ENCODE peak calls at places on chromosomes 6 and 20, in nine cellular contexts. X is ascending aorta, L is psoas muscle, F is cardiac muscle cell, B is glutamatergic neuron, U is spleen, O is fibroblast of pulmonary artery, Z is PC-9, K is upper lobe of right lung. N is an unnamed sample.

GRCh38 chr20:8291873-8292272 is 159.8 kb downstream of the PLCB1 start:
- DNase-seq in O (peak), U (no peak), L (no peak), X (no peak), B (no peak), Z (no peak), K (no peak), F (peak), N (no peak)

GRCh38 chr6:33806795-33807194 is 3.0 kb upstream of the MLN start:
- DNase-seq in U (no peak), B (no peak), X (no peak), F (no peak), K (no peak), L (no peak), Z (no peak), O (no peak), N (no peak)

GRCh38 chr6:41652876-41653641 is 14.8 kb downstream of the MDFI start:
- DNase-seq in Z (peak), X (no peak), K (peak), U (peak), L (no peak), F (no peak), B (no peak), O (no peak), N (no peak)

GRCh38 chr6:91185072-91185471 is 598.2 kb upstream of the MAP3K7 start:
- DNase-seq in U (no peak), Z (no peak), B (no peak), L (no peak), F (no peak), K (no peak), O (no peak), X (no peak), N (no peak)

GRCh38 chr6:149484733-149485700 is at the start of gene ZC3H12D:
- DNase-seq in X (peak), K (peak), U (peak), F (peak), O (no peak), L (peak), B (no peak), Z (peak), N (no peak)

GRCh38 chr20:31595654-31596411 is 9.3 kb upstream of the ID1 start:
- DNase-seq in X (peak), F (peak), Z (peak), L (peak), B (peak), K (peak), O (peak), U (peak), N (no peak)

GRCh38 chr20:36118372-36118771 is 36.2 kb upstream of the EPB41L1 start:
- DNase-seq in F (no peak), L (no peak), B (no peak), X (no peak), K (no peak), U (no peak), O (no peak), Z (no peak), N (no peak)

GRCh38 chr6:154510144-154510905 is at the start of gene CNKSR3:
- DNase-seq in B (peak), L (peak), O (peak), U (peak), Z (peak), K (peak), X (peak), F (peak), N (peak)

GRCh38 chr20:17287998-17288397 is 61.2 kb downstream of the PCSK2 start:
- DNase-seq in F (no peak), O (no peak), K (no peak), U (no peak), X (no peak), Z (no peak), L (no peak), B (no peak), N (no peak)

GRCh38 chr6:130978660-130979396 is 84.2 kb downstream of the EPB41L2 start:
- DNase-seq in U (no peak), F (no peak), B (no peak), L (no peak), O (no peak), X (no peak), Z (no peak), K (no peak), N (no peak)

GRCh38 chr6:31121131-31121790 is 1.0 kb upstream of the CDSN start:
- DNase-seq in U (no peak), B (no peak), F (no peak), O (no peak), X (no peak), K (no peak), L (no peak), Z (no peak), N (no peak)

GRCh38 chr6:20117474-20117873 is 94.8 kb downstream of the MBOAT1 start:
- DNase-seq in F (no peak), U (no peak), L (no peak), K (no peak), B (no peak), Z (peak), X (no peak), O (no peak), N (peak)

GRCh38 chr20:63626424-63627128 is at the start of gene GMEB2:
- DNase-seq in U (peak), B (peak), K (peak), O (peak), L (peak), F (no peak), X (no peak), Z (no peak), N (peak)

GRCh38 chr6:42727627-42728026 is 5.2 kb upstream of the PRPH2 start:
- DNase-seq in Z (no peak), X (no peak), U (no peak), K (peak), L (peak), F (peak), O (no peak), B (no peak), N (no peak)

GRCh38 chr6:135403584-135403983 is 94.0 kb downstream of the AHI1 start:
- DNase-seq in O (no peak), X (no peak), B (no peak), U (no peak), K (no peak), L (no peak), F (no peak), Z (no peak), N (no peak)

GRCh38 chr6:37039958-37040357 is 34.5 kb downstream of the FGD2 start:
- DNase-seq in X (no peak), B (no peak), O (no peak), Z (no peak), F (no peak), U (no peak), L (no peak), K (no peak), N (no peak)

GRCh38 chr6:43053545-43054205 is at the start of gene CUL7:
- DNase-seq in Z (peak), B (peak), F (peak), L (peak), X (peak), O (peak), K (peak), U (peak), N (peak)

GRCh38 chr20:47335251-47336012 is 21.1 kb downstream of the ZMYND8 start:
- DNase-seq in Z (no peak), L (no peak), O (no peak), X (no peak), U (no peak), F (no peak), B (no peak), K (no peak), N (no peak)

GRCh38 chr20:48921168-48921882 is at the start of gene ARFGEF2:
- DNase-seq in K (peak), X (peak), O (peak), L (peak), U (peak), Z (peak), F (peak), B (peak), N (peak)

GRCh38 chr6:32796848-32797776 is 19.7 kb downstream of the HLA-DOB start:
- DNase-seq in F (peak), B (peak), Z (peak), X (no peak), O (peak), U (peak), K (peak), L (peak), N (peak)

GRCh38 chr6:107114872-107115694 is at the start of gene BEND3:
- DNase-seq in O (no peak), B (peak), L (peak), X (no peak), F (peak), K (peak), Z (no peak), U (peak), N (peak)

GRCh38 chr20:46995561-46996142 is 101.0 kb downstream of the EYA2 start:
- DNase-seq in O (no peak), Z (no peak), L (no peak), U (peak), X (no peak), B (peak), K (no peak), F (no peak), N (no peak)

GRCh38 chr20:62665826-62666735 is 23.8 kb downstream of the SLCO4A1 start:
- DNase-seq in O (no peak), F (no peak), X (no peak), K (no peak), B (no peak), Z (no peak), U (no peak), L (no peak), N (no peak)

GRCh38 chr6:156413156-156413555 is 364.0 kb upstream of the ARID1B start:
- DNase-seq in F (no peak), U (no peak), X (no peak), Z (no peak), K (no peak), L (no peak), B (no peak), O (peak), N (no peak)

GRCh38 chr6:34189806-34190503 is 44.1 kb upstream of the GRM4 start:
- DNase-seq in K (peak), U (peak), X (no peak), B (no peak), F (no peak), O (no peak), L (no peak), Z (no peak), N (no peak)

GRCh38 chr6:53174996-53175395 is 26.4 kb upstream of the GCM1 start:
- DNase-seq in K (no peak), O (no peak), X (no peak), L (no peak), F (no peak), U (no peak), B (no peak), Z (no peak), N (no peak)

GRCh38 chr20:14860410-14860814 is 523.0 kb upstream of the FLRT3 start:
- DNase-seq in K (no peak), X (no peak), B (peak), U (no peak), O (no peak), F (no peak), L (no peak), Z (no peak), N (no peak)

GRCh38 chr20:25867776-25868649 is 171.4 kb upstream of the ZNF337 start:
- DNase-seq in X (no peak), U (peak), F (peak), B (peak), O (peak), K (peak), L (peak), Z (peak), N (peak)

GRCh38 chr6:117328500-117328899 is 63.1 kb downstream of the VGLL2 start:
- DNase-seq in Z (no peak), O (no peak), X (no peak), F (no peak), K (no peak), L (no peak), B (no peak), U (no peak), N (no peak)

GRCh38 chr20:9945406-9945805 is 89.4 kb upstream of the ANKEF1 start:
- DNase-seq in B (no peak), L (no peak), O (peak), X (no peak), K (no peak), Z (no peak), U (no peak), F (peak), N (no peak)

GRCh38 chr6:145209312-145209711 is 526.0 kb downstream of the EPM2A start:
- DNase-seq in X (no peak), U (no peak), F (no peak), L (no peak), K (no peak), O (no peak), Z (no peak), B (no peak), N (no peak)

GRCh38 chr6:12404651-12405050 is 114.5 kb downstream of the EDN1 start:
- DNase-seq in Z (no peak), U (no peak), O (no peak), F (no peak), L (no peak), B (no peak), X (no peak), K (no peak), N (no peak)

GRCh38 chr20:8532169-8532568 is 400.1 kb downstream of the PLCB1 start:
- DNase-seq in F (no peak), K (no peak), X (no peak), B (no peak), L (no peak), U (no peak), Z (no peak), O (no peak), N (no peak)

GRCh38 chr6:147973806-147974205 is 368.8 kb upstream of the SASH1 start:
- DNase-seq in X (no peak), B (no peak), F (no peak), K (no peak), Z (no peak), L (no peak), O (no peak), U (no peak), N (no peak)

GRCh38 chr6:147972436-147972835 is 370.2 kb upstream of the SASH1 start:
- DNase-seq in K (no peak), F (no peak), X (no peak), L (no peak), O (no peak), B (no peak), U (no peak), Z (no peak), N (no peak)

GRCh38 chr6:147974376-147974775 is 368.3 kb upstream of the SASH1 start:
- DNase-seq in F (peak), Z (peak), L (no peak), U (no peak), O (peak), X (no peak), K (no peak), B (no peak), N (no peak)

GRCh38 chr6:147970970-147971369 is 371.7 kb upstream of the SASH1 start:
- DNase-seq in X (no peak), O (peak), Z (no peak), B (no peak), U (no peak), L (no peak), K (no peak), F (peak), N (no peak)
- TF ChIP-seq CTCF in X (no peak), O (peak), Z (no peak), B (no peak), U (no peak), L (no peak), K (no peak), F (peak), N (no peak)

GRCh38 chr6:3294921-3295871 is 36.4 kb downstream of the PSMG4 start:
- DNase-seq in U (peak), Z (no peak), B (peak), F (no peak), O (no peak), L (peak), X (no peak), K (peak), N (no peak)
- TF ChIP-seq CTCF in U (no peak), Z (no peak), B (no peak), F (no peak), O (peak), L (peak), X (no peak), K (no peak), N (peak)

GRCh38 chr6:10721850-10722569 is 860 bp upstream of the TMEM14C start:
- DNase-seq in K (no peak), B (no peak), X (no peak), Z (no peak), O (no peak), L (no peak), F (no peak), U (no peak), N (no peak)
- TF ChIP-seq CTCF in K (no peak), B (no peak), X (no peak), Z (no peak), O (no peak), L (no peak), F (no peak), U (no peak), N (no peak)

GRCh38 chr6:93721386-93722048 is 302.2 kb upstream of the EPHA7 start:
- DNase-seq in L (no peak), X (no peak), K (no peak), U (no peak), B (peak), F (peak), Z (no peak), O (peak), N (no peak)
- TF ChIP-seq CTCF in L (no peak), X (no peak), K (no peak), U (no peak), B (peak), F (peak), Z (no peak), O (peak), N (no peak)

GRCh38 chr6:127812985-127813681 is 87.7 kb downstream of the THEMIS start:
- DNase-seq in O (no peak), Z (no peak), B (no peak), L (no peak), X (no peak), F (no peak), U (no peak), K (no peak), N (no peak)
- TF ChIP-seq CTCF in O (no peak), Z (no peak), B (no peak), L (no peak), X (no peak), F (no peak), U (no peak), K (no peak), N (no peak)

GRCh38 chr20:57022306-57022705 is 244.1 kb downstream of the BMP7 start:
- DNase-seq in Z (no peak), B (no peak), K (no peak), O (no peak), F (no peak), X (no peak), L (no peak), U (no peak), N (no peak)
- TF ChIP-seq CTCF in Z (no peak), B (no peak), K (no peak), O (no peak), F (no peak), X (no peak), L (no peak), U (no peak), N (no peak)

GRCh38 chr6:84243240-84243639 is 15.8 kb upstream of the CEP162 start:
- DNase-seq in F (peak), X (no peak), O (peak), Z (no peak), B (no peak), L (no peak), K (no peak), U (no peak), N (no peak)
- TF ChIP-seq CTCF in F (peak), X (peak), O (peak), Z (peak), B (no peak), L (no peak), K (no peak), U (no peak), N (no peak)

GRCh38 chr6:170404697-170405096 is 98.1 kb downstream of the FAM120B start:
- DNase-seq in L (no peak), K (no peak), U (no peak), B (no peak), F (peak), Z (no peak), O (peak), X (no peak), N (no peak)

GRCh38 chr6:170405311-170405975 is 98.9 kb downstream of the FAM120B start:
- DNase-seq in K (no peak), F (peak), U (no peak), O (peak), L (no peak), Z (no peak), B (no peak), X (no peak), N (no peak)

GRCh38 chr6:170404036-170404435 is 97.5 kb downstream of the FAM120B start:
- DNase-seq in U (no peak), O (no peak), L (no peak), Z (no peak), F (peak), B (no peak), X (no peak), K (no peak), N (no peak)

GRCh38 chr6:170402318-170403040 is 95.9 kb downstream of the FAM120B start:
- DNase-seq in O (no peak), L (no peak), B (no peak), Z (no peak), U (no peak), X (no peak), F (no peak), K (no peak), N (no peak)

DNA sequence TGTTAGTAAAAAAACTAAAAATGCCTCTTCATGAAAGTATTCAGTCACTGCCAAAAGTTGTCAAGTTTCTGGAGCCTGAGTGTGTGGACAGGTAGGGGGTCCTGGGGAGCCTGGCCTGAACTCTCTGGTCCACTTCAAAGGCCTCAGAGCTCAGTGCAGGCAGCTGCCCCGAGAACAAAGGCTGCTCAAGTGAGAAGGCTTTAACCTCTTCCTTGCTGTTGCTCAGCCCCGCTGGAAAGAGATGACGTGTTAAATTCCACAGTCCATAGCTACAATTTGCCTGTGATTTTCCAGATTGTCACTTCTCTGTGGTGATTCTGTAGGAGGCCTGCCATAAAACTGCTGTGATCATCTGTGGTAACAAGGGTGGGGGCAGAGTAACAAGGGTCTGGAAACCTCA is 96.9 kb downstream of the FAM120B start:
- DNase-seq in X (no peak), B (no peak), L (no peak), U (no peak), F (peak), Z (no peak), O (peak), K (no peak), N (no peak)
- TF ChIP-seq CTCF in X (no peak), B (no peak), L (no peak), U (no peak), F (no peak), Z (no peak), O (no peak), K (no peak), N (no peak)